ENCODE peak calls at places on chromosomes 1 and 21, in nine cellular contexts. One of them, this sample, is unnamed.

GRCh38 chr1:215539803-215540575 is 27.1 kb upstream of the KCTD3 start:
- DNase-seq in tibial nerve: peak; percentile 10
- DNase-seq in endodermal cell: no peak
- DNase-seq in cardiac fibroblast: peak; percentile 36
- DNase-seq in heart left ventricle: no peak
- DNase-seq in fibroblast of lung: peak; percentile 37
- DNase-seq in upper lobe of right lung: no peak
- DNase-seq in fibroblast of the aortic adventitia: peak; percentile 44
- DNase-seq in activated CD8-positive, alpha-beta T cell treated with anti-CD3 and anti-CD28 coated beads for 36 hours: no peak
- DNase-seq in this sample: no peak

GRCh38 chr1:234957330-234958065 is 171.1 kb downstream of the TOMM20 start:
- DNase-seq in fibroblast of lung: peak; percentile 98
- DNase-seq in upper lobe of right lung: no peak
- DNase-seq in tibial nerve: no peak
- DNase-seq in fibroblast of the aortic adventitia: peak; percentile 94
- DNase-seq in activated CD8-positive, alpha-beta T cell treated with anti-CD3 and anti-CD28 coated beads for 36 hours: no peak
- DNase-seq in cardiac fibroblast: peak; percentile 78
- DNase-seq in heart left ventricle: no peak
- DNase-seq in endodermal cell: peak; percentile 79
- DNase-seq in this sample: peak; percentile 74

GRCh38 chr1:2113620-2114135 is 63.5 kb downstream of the PRKCZ start:
- DNase-seq in cardiac fibroblast: no peak
- DNase-seq in fibroblast of lung: no peak
- DNase-seq in fibroblast of the aortic adventitia: no peak
- DNase-seq in upper lobe of right lung: peak; percentile 29
- DNase-seq in tibial nerve: no peak
- DNase-seq in endodermal cell: no peak
- DNase-seq in heart left ventricle: peak; percentile 4
- DNase-seq in activated CD8-positive, alpha-beta T cell treated with anti-CD3 and anti-CD28 coated beads for 36 hours: no peak
- DNase-seq in this sample: no peak

GRCh38 chr1:240004086-240004749 is 87.5 kb upstream of the FMN2 start:
- DNase-seq in fibroblast of the aortic adventitia: peak; percentile 19
- DNase-seq in upper lobe of right lung: no peak
- DNase-seq in heart left ventricle: no peak
- DNase-seq in cardiac fibroblast: peak; percentile 26
- DNase-seq in endodermal cell: peak; percentile 66
- DNase-seq in fibroblast of lung: peak; percentile 28
- DNase-seq in tibial nerve: no peak
- DNase-seq in activated CD8-positive, alpha-beta T cell treated with anti-CD3 and anti-CD28 coated beads for 36 hours: peak; percentile 30
- DNase-seq in this sample: no peak

GRCh38 chr1:117389284-117389683 is 22.0 kb downstream of the MAN1A2 start:
- DNase-seq in endodermal cell: no peak
- DNase-seq in upper lobe of right lung: no peak
- DNase-seq in fibroblast of the aortic adventitia: no peak
- DNase-seq in activated CD8-positive, alpha-beta T cell treated with anti-CD3 and anti-CD28 coated beads for 36 hours: no peak
- DNase-seq in heart left ventricle: peak; percentile 23
- DNase-seq in fibroblast of lung: no peak
- DNase-seq in cardiac fibroblast: no peak
- DNase-seq in tibial nerve: no peak
- DNase-seq in this sample: no peak

GRCh38 chr1:19345391-19345790 is 33.3 kb downstream of the SLC66A1 start:
- DNase-seq in fibroblast of the aortic adventitia: no peak
- DNase-seq in tibial nerve: no peak
- DNase-seq in endodermal cell: no peak
- DNase-seq in fibroblast of lung: no peak
- DNase-seq in heart left ventricle: no peak
- DNase-seq in activated CD8-positive, alpha-beta T cell treated with anti-CD3 and anti-CD28 coated beads for 36 hours: no peak
- DNase-seq in cardiac fibroblast: no peak
- DNase-seq in upper lobe of right lung: no peak
- DNase-seq in this sample: no peak

GRCh38 chr1:151831605-151832004 is at the start of gene RORC:
- DNase-seq in heart left ventricle: peak; percentile 59
- DNase-seq in cardiac fibroblast: no peak
- DNase-seq in endodermal cell: no peak
- DNase-seq in tibial nerve: no peak
- DNase-seq in fibroblast of the aortic adventitia: no peak
- DNase-seq in upper lobe of right lung: peak; percentile 89
- DNase-seq in fibroblast of lung: no peak
- DNase-seq in activated CD8-positive, alpha-beta T cell treated with anti-CD3 and anti-CD28 coated beads for 36 hours: no peak
- DNase-seq in this sample: no peak

GRCh38 chr1:108050911-108051624 is 86.1 kb upstream of the VAV3 start:
- DNase-seq in endodermal cell: peak; percentile 62
- DNase-seq in tibial nerve: no peak
- DNase-seq in fibroblast of lung: no peak
- DNase-seq in activated CD8-positive, alpha-beta T cell treated with anti-CD3 and anti-CD28 coated beads for 36 hours: peak; percentile 29
- DNase-seq in cardiac fibroblast: no peak
- DNase-seq in upper lobe of right lung: no peak
- DNase-seq in fibroblast of the aortic adventitia: no peak
- DNase-seq in heart left ventricle: no peak
- DNase-seq in this sample: no peak

GRCh38 chr1:184665329-184665728 is 89.3 kb downstream of the EDEM3 start:
- DNase-seq in activated CD8-positive, alpha-beta T cell treated with anti-CD3 and anti-CD28 coated beads for 36 hours: no peak
- DNase-seq in cardiac fibroblast: no peak
- DNase-seq in heart left ventricle: no peak
- DNase-seq in tibial nerve: no peak
- DNase-seq in fibroblast of the aortic adventitia: no peak
- DNase-seq in endodermal cell: no peak
- DNase-seq in upper lobe of right lung: no peak
- DNase-seq in fibroblast of lung: no peak
- DNase-seq in this sample: no peak

GRCh38 chr1:119764220-119764619 is 4.5 kb downstream of the HMGCS2 start:
- DNase-seq in activated CD8-positive, alpha-beta T cell treated with anti-CD3 and anti-CD28 coated beads for 36 hours: no peak
- DNase-seq in cardiac fibroblast: no peak
- DNase-seq in upper lobe of right lung: no peak
- DNase-seq in endodermal cell: no peak
- DNase-seq in heart left ventricle: no peak
- DNase-seq in fibroblast of lung: no peak
- DNase-seq in tibial nerve: no peak
- DNase-seq in fibroblast of the aortic adventitia: no peak
- DNase-seq in this sample: no peak

GRCh38 chr1:25549273-25550154 is 6.1 kb downstream of the LDLRAP1 start:
- DNase-seq in fibroblast of the aortic adventitia: peak; percentile 37
- DNase-seq in tibial nerve: no peak
- DNase-seq in endodermal cell: peak; percentile 46
- DNase-seq in fibroblast of lung: no peak
- DNase-seq in cardiac fibroblast: peak; percentile 62
- DNase-seq in upper lobe of right lung: peak; percentile 77
- DNase-seq in heart left ventricle: peak; percentile 60
- DNase-seq in activated CD8-positive, alpha-beta T cell treated with anti-CD3 and anti-CD28 coated beads for 36 hours: peak; percentile 96
- DNase-seq in this sample: no peak

GRCh38 chr1:112957133-112957812 is 1.3 kb upstream of the SLC16A1 start:
- DNase-seq in upper lobe of right lung: no peak
- DNase-seq in cardiac fibroblast: peak; percentile 93
- DNase-seq in fibroblast of the aortic adventitia: peak; percentile 92
- DNase-seq in activated CD8-positive, alpha-beta T cell treated with anti-CD3 and anti-CD28 coated beads for 36 hours: peak; percentile 65
- DNase-seq in heart left ventricle: no peak
- DNase-seq in endodermal cell: peak; percentile 77
- DNase-seq in tibial nerve: peak; percentile 10
- DNase-seq in fibroblast of lung: peak; percentile 96
- DNase-seq in this sample: peak; percentile 68

GRCh38 chr1:47624531-47624930 is 186.7 kb downstream of the FOXD2 start:
- DNase-seq in fibroblast of the aortic adventitia: no peak
- DNase-seq in upper lobe of right lung: no peak
- DNase-seq in cardiac fibroblast: no peak
- DNase-seq in endodermal cell: peak; percentile 91
- DNase-seq in tibial nerve: no peak
- DNase-seq in activated CD8-positive, alpha-beta T cell treated with anti-CD3 and anti-CD28 coated beads for 36 hours: peak; percentile 19
- DNase-seq in heart left ventricle: no peak
- DNase-seq in fibroblast of lung: no peak
- DNase-seq in this sample: no peak

GRCh38 chr1:53899206-53899628 is 5.2 kb downstream of the DIO1 start:
- DNase-seq in endodermal cell: no peak
- DNase-seq in cardiac fibroblast: no peak
- DNase-seq in tibial nerve: no peak
- DNase-seq in fibroblast of lung: peak; percentile 93
- DNase-seq in upper lobe of right lung: no peak
- DNase-seq in fibroblast of the aortic adventitia: peak; percentile 81
- DNase-seq in activated CD8-positive, alpha-beta T cell treated with anti-CD3 and anti-CD28 coated beads for 36 hours: no peak
- DNase-seq in heart left ventricle: no peak
- DNase-seq in this sample: peak; percentile 56

GRCh38 chr1:61184035-61184713 is 101.8 kb downstream of the NFIA start:
- DNase-seq in activated CD8-positive, alpha-beta T cell treated with anti-CD3 and anti-CD28 coated beads for 36 hours: no peak
- DNase-seq in fibroblast of the aortic adventitia: peak; percentile 93
- DNase-seq in upper lobe of right lung: peak; percentile 95
- DNase-seq in heart left ventricle: peak; percentile 96
- DNase-seq in tibial nerve: peak; percentile 87
- DNase-seq in cardiac fibroblast: peak; percentile 94
- DNase-seq in endodermal cell: no peak
- DNase-seq in fibroblast of lung: peak; percentile 94
- DNase-seq in this sample: peak; percentile 57

GRCh38 chr21:42547001-42547905 is 33.6 kb downstream of the SLC37A1 start:
- DNase-seq in fibroblast of lung: no peak
- DNase-seq in tibial nerve: no peak
- DNase-seq in heart left ventricle: peak; percentile 14
- DNase-seq in upper lobe of right lung: peak; percentile 57
- DNase-seq in endodermal cell: no peak
- DNase-seq in cardiac fibroblast: no peak
- DNase-seq in fibroblast of the aortic adventitia: no peak
- DNase-seq in activated CD8-positive, alpha-beta T cell treated with anti-CD3 and anti-CD28 coated beads for 36 hours: no peak
- DNase-seq in this sample: no peak

GRCh38 chr1:217661407-217661806 is 30.3 kb downstream of the SPATA17 start:
- DNase-seq in tibial nerve: no peak
- DNase-seq in fibroblast of the aortic adventitia: peak; percentile 1
- DNase-seq in endodermal cell: no peak
- DNase-seq in activated CD8-positive, alpha-beta T cell treated with anti-CD3 and anti-CD28 coated beads for 36 hours: no peak
- DNase-seq in heart left ventricle: no peak
- DNase-seq in fibroblast of lung: no peak
- DNase-seq in cardiac fibroblast: peak; percentile 2
- DNase-seq in upper lobe of right lung: no peak
- DNase-seq in this sample: no peak

GRCh38 chr1:217660353-217661062 is 29.4 kb downstream of the SPATA17 start:
- DNase-seq in cardiac fibroblast: peak; percentile 82
- DNase-seq in tibial nerve: no peak
- DNase-seq in fibroblast of the aortic adventitia: peak; percentile 69
- DNase-seq in activated CD8-positive, alpha-beta T cell treated with anti-CD3 and anti-CD28 coated beads for 36 hours: peak; percentile 6
- DNase-seq in endodermal cell: no peak
- DNase-seq in upper lobe of right lung: no peak
- DNase-seq in fibroblast of lung: peak; percentile 92
- DNase-seq in heart left ventricle: no peak
- DNase-seq in this sample: peak; percentile 23
- TF ChIP-seq CTCF in cardiac fibroblast: peak; percentile 56
- TF ChIP-seq CTCF in tibial nerve: no peak
- TF ChIP-seq CTCF in fibroblast of the aortic adventitia: peak; percentile 70
- TF ChIP-seq CTCF in activated CD8-positive, alpha-beta T cell treated with anti-CD3 and anti-CD28 coated beads for 36 hours: peak; percentile 17
- TF ChIP-seq CTCF in endodermal cell: peak; percentile 72
- TF ChIP-seq CTCF in upper lobe of right lung: peak; percentile 41
- TF ChIP-seq CTCF in fibroblast of lung: peak; percentile 60
- TF ChIP-seq CTCF in heart left ventricle: peak; percentile 30
- TF ChIP-seq CTCF in this sample: peak; percentile 78

GRCh38 chr1:160486453-160486852 is 36.6 kb downstream of the SLAMF6 start:
- DNase-seq in fibroblast of the aortic adventitia: no peak
- DNase-seq in endodermal cell: peak; percentile 58
- DNase-seq in tibial nerve: no peak
- DNase-seq in activated CD8-positive, alpha-beta T cell treated with anti-CD3 and anti-CD28 coated beads for 36 hours: no peak
- DNase-seq in heart left ventricle: no peak
- DNase-seq in cardiac fibroblast: no peak
- DNase-seq in fibroblast of lung: no peak
- DNase-seq in upper lobe of right lung: no peak
- DNase-seq in this sample: no peak

GRCh38 chr1:160483505-160484185 is 39.4 kb downstream of the SLAMF6 start:
- DNase-seq in upper lobe of right lung: no peak
- DNase-seq in heart left ventricle: no peak
- DNase-seq in endodermal cell: no peak
- DNase-seq in fibroblast of the aortic adventitia: no peak
- DNase-seq in cardiac fibroblast: no peak
- DNase-seq in fibroblast of lung: no peak
- DNase-seq in tibial nerve: no peak
- DNase-seq in activated CD8-positive, alpha-beta T cell treated with anti-CD3 and anti-CD28 coated beads for 36 hours: no peak
- DNase-seq in this sample: no peak

GRCh38 chr1:160481979-160482596 is 41.0 kb downstream of the SLAMF6 start:
- DNase-seq in heart left ventricle: no peak
- DNase-seq in upper lobe of right lung: no peak
- DNase-seq in fibroblast of the aortic adventitia: no peak
- DNase-seq in endodermal cell: no peak
- DNase-seq in fibroblast of lung: no peak
- DNase-seq in tibial nerve: no peak
- DNase-seq in cardiac fibroblast: no peak
- DNase-seq in activated CD8-positive, alpha-beta T cell treated with anti-CD3 and anti-CD28 coated beads for 36 hours: no peak
- DNase-seq in this sample: no peak
- TF ChIP-seq CTCF in heart left ventricle: no peak
- TF ChIP-seq CTCF in upper lobe of right lung: no peak
- TF ChIP-seq CTCF in fibroblast of the aortic adventitia: no peak
- TF ChIP-seq CTCF in endodermal cell: no peak
- TF ChIP-seq CTCF in fibroblast of lung: no peak
- TF ChIP-seq CTCF in tibial nerve: no peak
- TF ChIP-seq CTCF in cardiac fibroblast: no peak
- TF ChIP-seq CTCF in activated CD8-positive, alpha-beta T cell treated with anti-CD3 and anti-CD28 coated beads for 36 hours: no peak
- TF ChIP-seq CTCF in this sample: no peak

DNA sequence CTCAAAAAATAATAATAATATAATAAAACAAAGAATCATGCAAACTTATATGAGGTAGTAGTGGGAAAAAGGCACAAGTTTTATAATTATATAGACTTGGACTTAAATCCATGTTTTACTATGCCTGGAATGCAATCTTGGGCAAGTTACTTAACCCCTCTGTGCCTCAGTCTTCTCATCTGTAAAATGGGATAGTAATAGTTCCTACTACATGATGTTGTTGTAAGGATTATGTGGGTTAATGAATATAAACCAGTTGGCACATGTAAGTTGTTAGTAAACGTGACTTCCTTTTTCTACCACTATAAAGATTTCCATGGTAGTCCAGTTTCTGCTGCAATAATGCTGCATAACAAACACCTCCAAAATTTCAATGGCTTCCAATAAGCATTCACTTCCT is 10.8 kb upstream of the KIF14 start:
- DNase-seq in fibroblast of the aortic adventitia: no peak
- DNase-seq in cardiac fibroblast: no peak
- DNase-seq in tibial nerve: no peak
- DNase-seq in activated CD8-positive, alpha-beta T cell treated with anti-CD3 and anti-CD28 coated beads for 36 hours: no peak
- DNase-seq in heart left ventricle: no peak
- DNase-seq in endodermal cell: no peak
- DNase-seq in fibroblast of lung: no peak
- DNase-seq in upper lobe of right lung: no peak
- DNase-seq in this sample: no peak
- TF ChIP-seq CTCF in fibroblast of the aortic adventitia: no peak
- TF ChIP-seq CTCF in cardiac fibroblast: no peak
- TF ChIP-seq CTCF in tibial nerve: no peak
- TF ChIP-seq CTCF in activated CD8-positive, alpha-beta T cell treated with anti-CD3 and anti-CD28 coated beads for 36 hours: no peak
- TF ChIP-seq CTCF in heart left ventricle: no peak
- TF ChIP-seq CTCF in endodermal cell: no peak
- TF ChIP-seq CTCF in fibroblast of lung: no peak
- TF ChIP-seq CTCF in upper lobe of right lung: no peak
- TF ChIP-seq CTCF in this sample: no peak

GRCh38 chr1:179253286-179253972 is 24.0 kb upstream of the ABL2 start:
- DNase-seq in cardiac fibroblast: no peak
- DNase-seq in fibroblast of lung: peak; percentile 76
- DNase-seq in heart left ventricle: no peak
- DNase-seq in upper lobe of right lung: no peak
- DNase-seq in endodermal cell: no peak
- DNase-seq in activated CD8-positive, alpha-beta T cell treated with anti-CD3 and anti-CD28 coated beads for 36 hours: no peak
- DNase-seq in fibroblast of the aortic adventitia: peak; percentile 50
- DNase-seq in tibial nerve: no peak
- DNase-seq in this sample: no peak

GRCh38 chr1:179252606-179253005 is 23.1 kb upstream of the ABL2 start:
- DNase-seq in endodermal cell: no peak
- DNase-seq in heart left ventricle: no peak
- DNase-seq in cardiac fibroblast: no peak
- DNase-seq in fibroblast of lung: no peak
- DNase-seq in tibial nerve: no peak
- DNase-seq in upper lobe of right lung: no peak
- DNase-seq in activated CD8-positive, alpha-beta T cell treated with anti-CD3 and anti-CD28 coated beads for 36 hours: no peak
- DNase-seq in fibroblast of the aortic adventitia: no peak
- DNase-seq in this sample: no peak

GRCh38 chr1:179247923-179248322 is 18.4 kb upstream of the ABL2 start:
- DNase-seq in endodermal cell: no peak
- DNase-seq in cardiac fibroblast: no peak
- DNase-seq in heart left ventricle: no peak
- DNase-seq in fibroblast of the aortic adventitia: no peak
- DNase-seq in fibroblast of lung: no peak
- DNase-seq in tibial nerve: no peak
- DNase-seq in upper lobe of right lung: no peak
- DNase-seq in activated CD8-positive, alpha-beta T cell treated with anti-CD3 and anti-CD28 coated beads for 36 hours: no peak
- DNase-seq in this sample: no peak

GRCh38 chr1:179251675-179252074 is 22.2 kb upstream of the ABL2 start:
- DNase-seq in heart left ventricle: no peak
- DNase-seq in endodermal cell: no peak
- DNase-seq in fibroblast of lung: peak; percentile 75
- DNase-seq in upper lobe of right lung: no peak
- DNase-seq in activated CD8-positive, alpha-beta T cell treated with anti-CD3 and anti-CD28 coated beads for 36 hours: no peak
- DNase-seq in fibroblast of the aortic adventitia: peak; percentile 79
- DNase-seq in tibial nerve: no peak
- DNase-seq in cardiac fibroblast: peak; percentile 68
- DNase-seq in this sample: peak; percentile 16
- TF ChIP-seq CTCF in heart left ventricle: peak; percentile 33
- TF ChIP-seq CTCF in endodermal cell: peak; percentile 80
- TF ChIP-seq CTCF in fibroblast of lung: peak; percentile 50
- TF ChIP-seq CTCF in upper lobe of right lung: peak; percentile 51
- TF ChIP-seq CTCF in activated CD8-positive, alpha-beta T cell treated with anti-CD3 and anti-CD28 coated beads for 36 hours: peak; percentile 12
- TF ChIP-seq CTCF in fibroblast of the aortic adventitia: peak; percentile 61
- TF ChIP-seq CTCF in tibial nerve: no peak
- TF ChIP-seq CTCF in cardiac fibroblast: peak; percentile 45
- TF ChIP-seq CTCF in this sample: peak; percentile 54